ENCODE peak calls at places on chromosomes 4 and X, in six cellular contexts. W is NCI-H2029 treated with DMSO at 0.1 percent for 48 hours; L is HEK293T; I is stimulated activated CD4-positive, alpha-beta T cell treated with anti-CD3 and anti-CD28 coated beads, Interleukin-4, amount 100 ng/mL, for 1 hour; C is activated gamma-delta T cell treated with anti-CD3 and anti-CD28 coated beads, Interleukin-2, amount 50 U/mL, for 16 hours; N is stimulated activated CD8-positive, alpha-beta memory T cell treated with anti-CD3 and anti-CD28 coated beads, Interleukin-2, amount 100 ng/mL, for 1 hour. Y is an unnamed sample.

GRCh38 chr4:142846729-142847606 is 867 bp upstream of the INPP4B start:
- DNase-seq in L (peak; percentile 28), W (peak; percentile 59), C (peak; percentile 39), I (peak; percentile 75), N (no peak), Y (peak; percentile 33)

GRCh38 chrX:75603833-75604232 is 81.0 kb upstream of the ZDHHC15 start:
- DNase-seq in W (peak; percentile 1), N (no peak), L (peak; percentile 46), I (no peak), C (no peak), Y (no peak)

GRCh38 chrX:48896611-48897011 is 957 bp downstream of the TIMM17B start:
- DNase-seq in L (no peak), N (no peak), W (no peak), I (no peak), C (no peak), Y (no peak)

GRCh38 chr4:52983563-52984303 is 121.6 kb downstream of the RASL11B start:
- DNase-seq in W (peak; percentile 63), N (no peak), L (peak; percentile 35), I (no peak), C (no peak), Y (peak; percentile 49)

GRCh38 chr4:123643691-123644090 is 247.1 kb downstream of the SPRY1 start:
- DNase-seq in I (no peak), C (no peak), N (no peak), W (no peak), L (no peak), Y (no peak)

GRCh38 chrX:63581390-63581789 is 203.6 kb downstream of the ARHGEF9 start:
- DNase-seq in N (no peak), L (no peak), C (no peak), I (no peak), W (no peak), Y (no peak)

GRCh38 chrX:43469391-43470054 is 186.6 kb upstream of the MAOA start:
- DNase-seq in N (no peak), I (no peak), C (no peak), L (no peak), W (no peak), Y (peak; percentile 4)

GRCh38 chrX:39813631-39814246 is 284.0 kb downstream of the BCOR start:
- DNase-seq in L (no peak), I (no peak), N (no peak), C (no peak), W (no peak), Y (no peak)

GRCh38 chr4:152594981-152595916 is 59.4 kb upstream of the FBXW7 start:
- DNase-seq in L (no peak), N (no peak), W (peak; percentile 43), I (no peak), C (no peak), Y (no peak)

GRCh38 chr4:38815879-38816782 is 11.5 kb upstream of the TLR1 start:
- DNase-seq in W (no peak), C (no peak), N (no peak), I (no peak), L (no peak), Y (peak; percentile 46)

GRCh38 chr4:100690812-100691211 is 173.0 kb upstream of the EMCN start:
- DNase-seq in L (no peak), W (no peak), I (no peak), N (no peak), C (no peak), Y (no peak)

GRCh38 chrX:26262121-26262523 is 46.2 kb downstream of the MAGEB5 start:
- DNase-seq in C (no peak), I (no peak), L (no peak), W (no peak), N (no peak), Y (peak; percentile 85)

GRCh38 chrX:19776753-19777152 is 110.6 kb downstream of the SH3KBP1 start:
- DNase-seq in C (no peak), I (no peak), W (no peak), N (no peak), L (no peak), Y (no peak)

GRCh38 chr4:96312049-96312685 is 472.3 kb downstream of the PDHA2 start:
- DNase-seq in C (no peak), W (peak; percentile 3), L (no peak), I (no peak), N (no peak), Y (no peak)

GRCh38 chrX:40266490-40267333 is 169.0 kb upstream of the BCOR start:
- DNase-seq in L (peak; percentile 89), C (no peak), I (peak; percentile 56), N (no peak), W (peak; percentile 9), Y (no peak)

GRCh38 chr4:114136067-114136466 is 156.6 kb upstream of the ARSJ start:
- DNase-seq in L (no peak), W (no peak), C (no peak), N (no peak), I (no peak), Y (peak; percentile 7)

GRCh38 chr4:41746440-41747229 is 1.9 kb downstream of the PHOX2B start:
- DNase-seq in L (no peak), W (no peak), N (no peak), I (no peak), C (no peak), Y (no peak)

GRCh38 chr4:186946682-186947294 is 223.1 kb upstream of the FAT1 start:
- DNase-seq in C (no peak), W (no peak), L (peak; percentile 25), I (no peak), N (no peak), Y (no peak)

GRCh38 chr4:4507923-4508322 is 33.9 kb downstream of the STX18 start:
- DNase-seq in C (no peak), L (peak; percentile 31), W (no peak), I (no peak), N (no peak), Y (no peak)

GRCh38 chr4:186326391-186326790 is 60.4 kb downstream of the F11 start:
- DNase-seq in W (no peak), C (no peak), I (no peak), L (no peak), N (no peak), Y (no peak)

GRCh38 chr4:16082424-16083216 is 1.2 kb downstream of the PROM1 start:
- DNase-seq in L (peak; percentile 15), N (no peak), I (peak; percentile 12), W (no peak), C (no peak), Y (no peak)

Y was measured in foreskin keratinocyte.